ENCODE peak calls at places on chromosomes 6 and 20, in six cellular contexts. R is left ventricle myocardium inferior, P is NCI-H1105, K is head of caudate nucleus, O is Ammon's horn, X is fibroblast of pulmonary artery. M is an unnamed sample.

GRCh38 chr20:33474097-33474846 is 15.6 kb upstream of the CBFA2T2 start:
- DNase-seq in R (no peak), P (no peak), K (no peak), O (no peak), X (no peak), M (peak; percentile 5)

GRCh38 chr6:16770701-16771569 is 9.7 kb upstream of the ATXN1 start:
- DNase-seq in R (peak; percentile 80), P (peak; percentile 59), K (peak; percentile 77), O (peak; percentile 88), X (peak; percentile 83), M (peak; percentile 90)

GRCh38 chr6:161393292-161393691 is 119.4 kb upstream of the AGPAT4 start:
- DNase-seq in R (no peak), P (no peak), K (no peak), O (no peak), X (no peak), M (no peak)

GRCh38 chr20:25082498-25082873 is 545 bp upstream of the VSX1 start:
- DNase-seq in R (no peak), P (no peak), K (no peak), O (no peak), X (no peak), M (no peak)

GRCh38 chr6:68651018-68651985 is 16.2 kb downstream of the ADGRB3 start:
- DNase-seq in R (no peak), P (peak; percentile 32), K (no peak), O (no peak), X (peak; percentile 61), M (peak; percentile 82)

GRCh38 chr6:39899540-39900295 is 34.5 kb downstream of the MOCS1 start:
- DNase-seq in R (no peak), P (no peak), K (no peak), O (no peak), X (no peak), M (no peak)

GRCh38 chr6:1536526-1537429 is 72.9 kb upstream of the FOXC1 start:
- DNase-seq in R (no peak), P (no peak), K (no peak), O (no peak), X (no peak), M (no peak)

GRCh38 chr6:153790048-153790447 is 249.0 kb upstream of the OPRM1 start:
- DNase-seq in R (no peak), P (no peak), K (no peak), O (peak; percentile 2), X (peak; percentile 94), M (peak; percentile 99)

GRCh38 chr20:8073024-8073832 is 53.7 kb upstream of the TMX4 start:
- DNase-seq in R (no peak), P (no peak), K (no peak), O (no peak), X (peak; percentile 95), M (peak; percentile 93)

GRCh38 chr6:83220121-83220520 is 27.0 kb downstream of the RWDD2A start:
- DNase-seq in R (no peak), P (no peak), K (no peak), O (no peak), X (no peak), M (no peak)

GRCh38 chr6:126280287-126280686 is 59.6 kb upstream of the CENPW start:
- DNase-seq in R (no peak), P (no peak), K (no peak), O (no peak), X (no peak), M (no peak)

GRCh38 chr20:34525709-34526416 is 9.6 kb downstream of the DYNLRB1 start:
- DNase-seq in R (peak; percentile 54), P (no peak), K (peak; percentile 39), O (peak; percentile 56), X (peak; percentile 99), M (peak; percentile 98)

GRCh38 chr6:170135461-170135820 is 155.4 kb downstream of the DLL1 start:
- DNase-seq in R (no peak), P (no peak), K (no peak), O (no peak), X (no peak), M (no peak)

GRCh38 chr6:15464211-15464725 is 198.6 kb downstream of the DTNBP1 start:
- DNase-seq in R (no peak), P (no peak), K (no peak), O (no peak), X (no peak), M (peak; percentile 12)

GRCh38 chr6:38860041-38860440 is 144.9 kb downstream of the DNAH8 start:
- DNase-seq in R (no peak), P (no peak), K (no peak), O (no peak), X (no peak), M (no peak)

GRCh38 chr6:46638650-46639049 is 14.0 kb downstream of the CYP39A1 start:
- DNase-seq in R (no peak), P (no peak), K (no peak), O (no peak), X (no peak), M (no peak)

M was measured in choroid plexus epithelial cell.